ENCODE peak calls at places on chromosomes 16 and 17, in four cellular contexts. M, F, Y and H are unnamed samples.

GRCh38 chr16:80065565-80065964 is 465.0 kb upstream of the MAF start:
- DNase-seq in M (no peak), F (no peak), Y (no peak), H (no peak)

GRCh38 chr16:58503863-58504688 is 4.1 kb downstream of the NDRG4 start:
- DNase-seq in M (no peak), F (no peak), Y (no peak), H (no peak)

GRCh38 chr17:39814497-39814896 is 49.6 kb downstream of the IKZF3 start:
- DNase-seq in M (no peak), F (no peak), Y (no peak), H (no peak)

GRCh38 chr17:2192367-2193028 is 111.1 kb downstream of the SMG6 start:
- DNase-seq in M (peak), F (peak), Y (no peak), H (peak)

GRCh38 chr16:55496509-55497145 is 12.2 kb upstream of the LPCAT2 start:
- DNase-seq in M (no peak), F (no peak), Y (no peak), H (no peak)

GRCh38 chr17:68509151-68510057 is 2.8 kb upstream of the PRKAR1A start:
- DNase-seq in M (no peak), F (no peak), Y (no peak), H (no peak)

GRCh38 chr17:61307905-61308886 is 91.4 kb upstream of the TBX2 start:
- DNase-seq in M (no peak), F (peak), Y (no peak), H (peak)

GRCh38 chr16:50602531-50603205 is 54.5 kb downstream of the NKD1 start:
- DNase-seq in M (no peak), F (no peak), Y (no peak), H (no peak)

GRCh38 chr16:10080031-10080772 is 102.0 kb downstream of the GRIN2A start:
- DNase-seq in M (peak), F (no peak), Y (no peak), H (peak)
- H4K8ac ChIP-seq in M (no peak), F (no peak), Y (no peak), H (no peak)

GRCh38 chr17:74763565-74764387 is 12.4 kb downstream of the NAT9 start:
- DNase-seq in M (no peak), F (no peak), Y (no peak), H (no peak)
- H4K8ac ChIP-seq in M (no peak), F (no peak), Y (no peak), H (no peak)

DNA sequence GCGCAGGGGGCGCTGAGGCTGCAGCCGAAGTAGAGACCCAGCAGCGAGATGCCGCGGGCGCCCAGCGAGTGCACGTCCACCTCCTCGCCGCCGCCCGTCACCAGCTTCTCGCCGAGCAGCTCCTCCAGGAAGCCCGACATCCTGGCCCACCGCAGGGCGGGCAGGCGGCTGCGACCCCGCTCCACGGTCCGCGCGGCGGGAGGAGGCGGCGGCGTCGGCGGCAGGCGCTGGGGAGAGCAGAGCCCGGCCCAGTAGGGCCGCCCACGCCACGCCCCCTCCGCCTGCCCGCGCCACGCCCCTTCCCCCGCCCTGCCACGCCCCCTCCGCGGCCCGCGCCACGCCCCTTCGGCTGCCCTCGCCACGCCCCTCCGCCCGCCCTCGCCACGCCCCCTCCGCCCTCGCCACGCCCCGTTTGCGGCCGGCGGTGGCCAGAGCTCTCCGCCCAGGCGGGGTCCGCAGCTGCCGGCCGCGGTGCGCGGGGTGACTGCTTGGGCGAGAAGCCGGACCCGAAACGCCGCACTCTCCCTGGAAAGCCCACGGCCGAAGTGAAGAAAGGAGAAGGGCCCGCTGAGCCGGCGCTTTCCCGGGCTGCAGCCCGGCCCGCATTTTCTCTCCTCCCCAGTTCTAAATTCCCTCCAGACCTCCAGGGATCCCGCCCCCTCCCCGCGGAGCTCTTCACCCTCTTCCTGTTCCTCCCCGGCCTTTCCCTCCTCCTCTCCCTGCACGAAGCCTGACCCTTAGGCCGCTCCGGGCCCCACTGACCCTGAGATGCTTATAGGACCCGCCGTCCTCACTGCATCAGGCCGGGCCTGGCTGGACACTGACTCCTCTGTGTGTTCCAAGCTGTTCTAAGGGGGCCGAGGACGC is at the start of gene NXN:
- DNase-seq in M (peak), F (peak), Y (no peak), H (peak)
- H4K8ac ChIP-seq in M (no peak), F (peak), Y (peak), H (peak)

GRCh38 chr17:79174193-79174765 is 99.7 kb downstream of the ENGASE start:
- DNase-seq in M (no peak), F (no peak), Y (no peak), H (no peak)
- H4K8ac ChIP-seq in M (no peak), F (no peak), Y (peak), H (no peak)

GRCh38 chr16:68510775-68511174 is 28.3 kb upstream of the ZFP90 start:
- DNase-seq in M (no peak), F (no peak), Y (no peak), H (no peak)

GRCh38 chr16:68512183-68512582 is 26.9 kb upstream of the ZFP90 start:
- DNase-seq in M (no peak), F (no peak), Y (no peak), H (no peak)

GRCh38 chr16:68508641-68509240 is 30.4 kb upstream of the ZFP90 start:
- DNase-seq in M (no peak), F (no peak), Y (no peak), H (no peak)

GRCh38 chr16:68508013-68508412 is 31.1 kb upstream of the ZFP90 start:
- DNase-seq in M (no peak), F (no peak), Y (no peak), H (no peak)

GRCh38 chr16:68509381-68509780 is 29.7 kb upstream of the ZFP90 start:
- DNase-seq in M (no peak), F (no peak), Y (no peak), H (no peak)
- H4K8ac ChIP-seq in M (no peak), F (no peak), Y (peak), H (no peak)

DNA sequence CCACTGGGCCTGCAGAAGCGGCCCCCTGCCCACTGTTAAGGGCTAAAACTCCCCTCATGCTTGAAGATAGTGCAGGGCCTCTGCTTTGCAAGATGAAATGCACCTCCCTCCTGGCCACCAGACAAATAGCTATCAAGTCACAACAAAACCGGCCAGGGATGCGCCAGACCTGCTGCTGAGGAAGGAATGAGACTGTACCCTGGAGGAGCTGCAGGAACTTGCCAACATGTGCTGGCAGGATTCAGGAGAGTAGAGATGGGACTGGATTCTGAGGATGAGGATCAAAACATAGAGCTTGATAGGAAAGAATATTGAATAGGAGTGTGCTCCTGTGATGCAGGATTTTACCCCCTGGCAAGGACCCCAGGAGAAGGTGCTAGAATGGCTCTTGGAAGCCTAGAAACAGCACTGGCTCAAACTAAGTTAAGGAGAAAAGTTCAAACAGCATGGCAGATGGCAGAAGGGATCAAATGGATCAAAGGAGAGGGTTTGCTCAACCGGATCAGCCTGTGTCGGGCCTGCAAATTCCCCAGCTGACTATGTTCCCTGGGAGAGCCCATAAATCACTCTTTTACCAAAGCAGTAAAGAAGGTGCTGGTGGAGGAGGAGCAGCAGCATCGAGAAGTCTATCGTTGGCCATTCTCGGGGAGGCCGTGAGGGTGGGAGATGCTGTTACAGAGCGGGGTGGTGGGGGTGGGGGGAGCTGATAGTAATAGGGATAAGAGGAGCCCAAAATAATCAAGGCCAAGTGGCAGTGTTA is 27.2 kb upstream of the XYLT2 start:
- DNase-seq in M (no peak), F (peak), Y (no peak), H (peak)
- H4K8ac ChIP-seq in M (no peak), F (no peak), Y (no peak), H (no peak)

GRCh38 chr17:17682737-17683675 is 1.7 kb downstream of the RAI1 start:
- DNase-seq in M (peak), F (peak), Y (no peak), H (peak)

GRCh38 chr17:17689312-17689711 is 8.1 kb downstream of the RAI1 start:
- DNase-seq in M (no peak), F (no peak), Y (no peak), H (no peak)

GRCh38 chr17:17684901-17685774 is 3.9 kb downstream of the RAI1 start:
- DNase-seq in M (peak), F (peak), Y (no peak), H (peak)

GRCh38 chr17:17683710-17684365 is 2.6 kb downstream of the RAI1 start:
- DNase-seq in M (no peak), F (no peak), Y (no peak), H (peak)

DNA sequence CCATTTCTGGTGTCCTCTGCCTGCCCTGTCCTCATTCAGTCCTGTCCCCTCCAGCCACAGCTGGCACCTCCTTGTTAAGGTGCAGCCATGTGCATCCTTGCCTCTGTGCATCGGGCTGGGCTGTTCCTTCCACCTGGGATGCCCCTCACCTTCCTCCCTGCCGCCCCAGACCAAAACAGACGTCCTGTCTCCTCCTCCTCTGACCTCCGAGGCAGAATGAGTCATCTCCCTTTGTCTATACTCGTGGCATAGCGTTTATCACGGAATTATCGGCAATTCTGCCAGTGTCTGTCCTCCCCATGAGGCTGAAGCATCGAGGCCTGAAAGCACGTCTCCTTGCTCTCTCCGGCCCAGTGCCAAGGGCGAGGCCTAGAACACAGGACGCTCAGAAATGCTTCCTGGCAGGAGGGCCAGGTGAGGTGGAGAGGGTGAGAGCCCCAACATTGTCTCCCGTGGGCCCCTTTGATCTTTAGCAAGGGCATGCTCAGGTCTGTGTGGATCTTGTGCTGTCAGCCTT is 4.6 kb downstream of the RAI1 start:
- DNase-seq in M (peak), F (peak), Y (no peak), H (peak)
- H4K8ac ChIP-seq in M (no peak), F (peak), Y (no peak), H (peak)